ENCODE peak calls at places on chromosomes 13 and 19, in six cellular contexts. V, O, C, J, T and P are unnamed samples.

GRCh38 chr19:18539372-18539771 is 4.0 kb downstream of the FKBP8 start:
- DNase-seq in T (no peak), C (no peak), J (no peak), V (no peak), O (no peak), P (no peak)

GRCh38 chr13:65855276-65855675 is 1374.9 kb downstream of the PCDH9 start:
- DNase-seq in T (no peak), V (no peak), J (no peak), C (no peak), O (no peak), P (no peak)

GRCh38 chr13:52686381-52686780 is 33.7 kb downstream of the SUGT1 start:
- DNase-seq in V (no peak), O (no peak), J (no peak), C (no peak), T (no peak), P (no peak)

GRCh38 chr13:49636705-49637104 is 8.4 kb downstream of the ARL11 start:
- DNase-seq in V (no peak), C (no peak), T (no peak), J (no peak), O (no peak), P (no peak)

GRCh38 chr13:105167385-105167784 is 1368.1 kb downstream of the EFNB2 start:
- DNase-seq in V (no peak), T (no peak), J (no peak), C (no peak), O (no peak), P (no peak)

GRCh38 chr13:98129059-98129741 is 13.7 kb upstream of the FARP1 start:
- DNase-seq in O (no peak), T (no peak), V (no peak), C (peak; percentile 44), J (no peak), P (peak; percentile 8)

GRCh38 chr13:85582890-85583289 is 216.3 kb downstream of the SLITRK6 start:
- DNase-seq in V (no peak), O (no peak), C (peak; percentile 93), T (no peak), J (no peak), P (no peak)

GRCh38 chr19:4889034-4889825 is 13.5 kb downstream of the ARRDC5 start:
- DNase-seq in O (no peak), T (no peak), C (peak; percentile 95), J (no peak), V (no peak), P (no peak)

GRCh38 chr19:8302357-8302691 is 5.8 kb downstream of the CD320 start:
- DNase-seq in T (no peak), V (no peak), J (no peak), C (no peak), O (no peak), P (no peak)

GRCh38 chr19:33781996-33782395 is 14.7 kb upstream of the KCTD15 start:
- DNase-seq in V (no peak), C (no peak), J (no peak), T (no peak), O (no peak), P (no peak)

GRCh38 chr19:21317821-21318220 is 11.4 kb downstream of the ZNF708 start:
- DNase-seq in T (no peak), J (no peak), O (no peak), C (no peak), V (no peak), P (no peak)

GRCh38 chr19:6491802-6492592 is 10.1 kb downstream of the TUBB4A start:
- DNase-seq in V (no peak), T (no peak), C (no peak), J (no peak), O (no peak), P (no peak)

GRCh38 chr19:17473041-17473440 is 2.7 kb downstream of the SLC27A1 start:
- DNase-seq in J (no peak), V (peak; percentile 64), T (no peak), O (no peak), C (peak; percentile 69), P (no peak)

GRCh38 chr19:13097331-13098258 is 5.1 kb downstream of the LYL1 start:
- DNase-seq in V (peak; percentile 52), O (no peak), T (no peak), J (no peak), C (no peak), P (no peak)

DNA sequence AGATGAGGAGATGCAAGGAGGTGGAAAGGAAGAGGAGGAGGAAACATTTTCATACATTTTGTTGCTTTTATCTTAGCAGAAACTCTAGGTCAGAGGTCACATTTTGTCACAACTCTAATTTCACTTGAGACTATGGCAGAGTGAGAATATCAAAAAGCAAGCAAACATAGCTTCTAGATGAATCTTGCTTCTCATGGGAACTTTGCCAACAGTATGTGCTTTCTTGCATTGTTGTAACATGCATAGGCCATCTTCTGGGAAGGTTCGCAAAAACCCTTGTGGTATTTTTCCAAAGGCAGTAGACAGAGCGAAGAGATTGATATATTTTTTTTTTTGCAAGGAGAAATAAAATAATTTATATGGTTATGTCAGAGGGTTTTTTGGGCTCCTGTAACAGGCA is 291.3 kb downstream of the MTUS2 start:
- DNase-seq in O (no peak), J (no peak), V (no peak), C (no peak), T (no peak), P (no peak)
- H3K9me3 ChIP-seq in O (no peaks in the 10 kb centered on the region), J (no peaks in the 10 kb centered on the region), V (no peaks in the 10 kb centered on the region), C (peaks cover 5% of the 10 kb centered on the region), T (no peaks in the 10 kb centered on the region), P (no peaks in the 10 kb centered on the region)

GRCh38 chr13:111790621-111791020 is 276.3 kb upstream of the SOX1 start:
- DNase-seq in O (no peak), J (no peak), T (no peak), C (no peak), V (no peak), P (no peak)
- H3K4me1 ChIP-seq in O (no peaks in the 10 kb centered on the region), J (no peaks in the 10 kb centered on the region), T (no peaks in the 10 kb centered on the region), C (no peaks in the 10 kb centered on the region), V (no peaks in the 10 kb centered on the region), P (no peaks in the 10 kb centered on the region)

DNA sequence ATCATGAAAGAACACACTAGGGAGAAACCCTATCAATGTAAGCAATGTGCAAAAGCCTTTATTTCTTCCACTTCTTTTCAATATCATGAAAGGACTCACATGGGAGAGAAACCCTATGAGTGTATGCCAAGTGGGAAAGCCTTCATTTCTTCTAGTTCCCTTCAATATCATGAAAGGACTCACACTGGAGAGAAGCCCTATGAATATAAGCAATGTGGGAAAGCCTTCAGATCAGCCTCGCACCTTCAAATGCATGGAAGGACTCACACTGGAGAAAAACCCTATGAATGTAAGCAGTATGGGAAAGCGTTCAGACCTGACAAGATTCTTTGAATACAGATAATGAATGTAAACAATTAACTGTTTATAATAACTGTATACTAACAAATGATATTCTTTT is 15.0 kb upstream of the ZNF439 start:
- DNase-seq in T (no peak), C (no peak), V (no peak), J (no peak), O (no peak), P (no peak)
- H3K9me3 ChIP-seq in T (peaks cover 50% of the 10 kb centered on the region), C (peaks cover 59% of the 10 kb centered on the region), V (peaks cover 15% of the 10 kb centered on the region), J (peaks cover 65% of the 10 kb centered on the region), O (peaks cover 48% of the 10 kb centered on the region), P (peaks cover 37% of the 10 kb centered on the region)

GRCh38 chr13:39577833-39578232 is 25.2 kb downstream of the LHFPL6 start:
- DNase-seq in O (no peak), T (peak; percentile 42), V (no peak), C (no peak), J (no peak), P (no peak)

GRCh38 chr13:39581177-39581576 is 21.8 kb downstream of the LHFPL6 start:
- DNase-seq in T (no peak), V (no peak), J (no peak), O (no peak), C (no peak), P (no peak)

GRCh38 chr13:39578821-39579291 is 24.1 kb downstream of the LHFPL6 start:
- DNase-seq in O (no peak), J (no peak), C (no peak), T (no peak), V (no peak), P (no peak)

GRCh38 chr13:39575641-39576238 is 27.3 kb downstream of the LHFPL6 start:
- DNase-seq in J (no peak), V (no peak), T (no peak), C (no peak), O (no peak), P (no peak)

GRCh38 chr13:39577203-39577602 is 25.8 kb downstream of the LHFPL6 start:
- DNase-seq in T (no peak), J (no peak), V (no peak), O (no peak), C (no peak), P (no peak)
- H3K4me1 ChIP-seq in T (no peaks in the 10 kb centered on the region), J (peaks cover 13% of the 10 kb centered on the region), V (no peaks in the 10 kb centered on the region), O (no peaks in the 10 kb centered on the region), C (no peaks in the 10 kb centered on the region), P (peaks cover 2% of the 10 kb centered on the region)

DNA sequence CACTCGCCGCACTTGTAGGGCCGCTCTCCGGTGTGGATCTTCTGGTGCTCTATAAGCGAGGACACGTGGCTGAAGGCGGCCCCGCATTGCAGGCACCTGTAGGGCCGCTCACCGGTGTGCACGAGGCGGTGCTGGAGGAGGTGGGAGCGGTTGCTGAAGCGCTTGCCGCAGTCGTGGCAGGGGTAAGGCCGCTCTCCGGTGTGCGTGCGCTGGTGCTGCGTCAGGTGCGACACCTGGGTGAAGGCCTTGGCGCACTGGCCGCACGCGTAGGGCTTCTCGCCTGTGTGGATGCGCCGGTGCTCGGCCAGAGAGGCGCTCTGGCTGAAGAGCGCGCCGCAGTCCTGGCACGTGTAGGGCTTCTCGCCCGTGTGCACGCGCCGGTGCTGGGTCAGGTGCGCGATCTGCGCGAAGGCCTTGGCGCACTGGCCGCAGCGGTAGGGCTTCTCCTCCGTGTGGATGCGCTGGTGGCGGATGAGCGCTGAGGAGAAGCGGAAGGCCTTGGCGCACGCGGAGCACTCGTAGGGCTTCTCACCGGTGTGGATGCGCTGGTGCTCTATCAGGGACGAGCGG is 7.5 kb downstream of the ZNF835 start:
- DNase-seq in C (no peak), O (no peak), T (no peak), J (no peak), V (no peak), P (no peak)
- H3K9me3 ChIP-seq in C (peaks cover 51% of the 10 kb centered on the region), O (peaks cover 12% of the 10 kb centered on the region), T (peaks cover 3% of the 10 kb centered on the region), J (peaks cover 10% of the 10 kb centered on the region), V (peaks cover 10% of the 10 kb centered on the region), P (peaks cover 55% of the 10 kb centered on the region)

GRCh38 chr13:99211421-99212035 is 10.9 kb downstream of the UBAC2 start:
- DNase-seq in C (no peak), V (no peak), T (no peak), J (no peak), O (no peak), P (no peak)
- H3K4me1 ChIP-seq in C (peaks cover 7% of the 10 kb centered on the region), V (no peaks in the 10 kb centered on the region), T (no peaks in the 10 kb centered on the region), J (peaks cover 67% of the 10 kb centered on the region), O (peaks cover 78% of the 10 kb centered on the region), P (peaks cover 5% of the 10 kb centered on the region)